ENCODE peak calls at places on chromosome 4, in seven cellular contexts. U is brain microvascular endothelial cell, D is fibroblast of lung, P is fibroblast of pulmonary artery, W is cardiac muscle cell, S is endodermal cell, O is foreskin fibroblast. C is an unnamed sample.

GRCh38 chr4:8552581-8553205 is 27.5 kb upstream of the GPR78 start:
- DNase-seq in P (no peak), S (peak), O (no peak), U (no peak), D (no peak), W (no peak), C (no peak)

GRCh38 chr4:156968479-156968984 is 3.1 kb downstream of the PDGFC start:
- DNase-seq in P (peak), S (peak), D (peak), U (peak), O (peak), W (peak), C (peak)

GRCh38 chr4:15395342-15395741 is 32.5 kb upstream of the C1QTNF7 start:
- DNase-seq in W (no peak), O (peak), P (no peak), S (no peak), D (no peak), U (no peak), C (no peak)

GRCh38 chr4:2465032-2465431 is 3.9 kb upstream of the RNF4 start:
- DNase-seq in U (no peak), D (no peak), W (no peak), S (no peak), O (no peak), P (no peak), C (no peak)

GRCh38 chr4:76681996-76682395 is 215.9 kb downstream of the SOWAHB start:
- DNase-seq in S (no peak), U (no peak), P (no peak), D (no peak), O (no peak), W (no peak), C (no peak)

GRCh38 chr4:55124337-55125076 is 888 bp downstream of the KDR start:
- DNase-seq in P (peak), U (peak), W (peak), S (peak), O (peak), D (peak), C (no peak)

GRCh38 chr4:15104825-15105224 is 102.5 kb downstream of the CPEB2 start:
- DNase-seq in P (no peak), S (no peak), W (no peak), U (peak), O (no peak), D (peak), C (no peak)

GRCh38 chr4:26223160-26223559 is 97.7 kb upstream of the RBPJ start:
- DNase-seq in W (no peak), P (no peak), U (peak), S (no peak), D (no peak), O (peak), C (no peak)

GRCh38 chr4:55634417-55635128 is 1.5 kb downstream of the NMU start:
- DNase-seq in U (no peak), D (no peak), O (no peak), W (no peak), S (no peak), P (no peak), C (no peak)

GRCh38 chr4:148344382-148344781 is 97.8 kb downstream of the NR3C2 start:
- DNase-seq in W (no peak), P (no peak), U (no peak), O (no peak), D (no peak), S (no peak), C (no peak)

GRCh38 chr4:10011885-10012284 is 9.4 kb downstream of the SLC2A9 start:
- DNase-seq in S (no peak), P (peak), U (no peak), W (peak), O (no peak), D (peak), C (no peak)

GRCh38 chr4:55854132-55854531 is 684 bp downstream of the EXOC1 start:
- DNase-seq in P (no peak), O (no peak), D (no peak), S (peak), W (peak), U (peak), C (no peak)

GRCh38 chr4:104420766-104421165 is 73.9 kb downstream of the CXXC4 start:
- DNase-seq in O (no peak), D (peak), S (peak), W (no peak), P (no peak), U (no peak), C (no peak)
- H3K4me3 ChIP-seq in O (no peak), D (no peak), S (no peak), W (no peak), P (no peak), U (no peak), C (no peak)

DNA sequence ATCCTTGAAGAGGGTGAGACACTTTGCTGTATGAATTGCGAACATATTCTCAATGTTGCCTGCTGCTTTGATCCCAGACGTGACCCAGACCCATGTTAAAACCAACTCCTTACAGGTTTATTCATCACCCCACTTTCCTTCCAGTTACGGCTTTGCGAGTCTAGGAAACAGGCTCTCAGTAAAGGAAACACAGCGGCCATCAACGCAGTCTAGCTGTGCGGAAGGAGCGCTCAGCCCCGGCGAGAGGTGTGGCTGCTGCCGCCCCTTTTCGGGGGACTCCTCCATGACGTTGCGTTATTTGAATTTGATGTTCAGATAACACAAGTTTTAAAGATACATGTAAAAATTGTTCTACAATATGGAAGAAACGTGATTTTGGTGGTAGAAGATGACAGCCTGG is 206.4 kb upstream of the FAT1 start:
- DNase-seq in P (no peak), D (no peak), S (no peak), U (no peak), W (no peak), O (no peak), C (no peak)
- H3K4me3 ChIP-seq in P (no peak), D (no peak), S (no peak), U (no peak), W (no peak), O (no peak), C (no peak)

GRCh38 chr4:143443728-143444127 is 69.8 kb upstream of the SMARCA5 start:
- DNase-seq in S (no peak), U (no peak), P (no peak), W (no peak), O (no peak), D (no peak), C (no peak)
- H3K4me3 ChIP-seq in S (no peak), U (no peak), P (no peak), W (no peak), O (no peak), D (no peak), C (no peak)

GRCh38 chr4:185481390-185481789 is 9.9 kb upstream of the CCDC110 start:
- DNase-seq in S (no peak), W (no peak), P (no peak), D (no peak), O (no peak), U (no peak), C (no peak)

GRCh38 chr4:185480016-185480732 is 8.6 kb upstream of the CCDC110 start:
- DNase-seq in S (peak), P (no peak), D (no peak), O (no peak), W (no peak), U (no peak), C (no peak)

GRCh38 chr4:185479507-185479971 is 8.0 kb upstream of the CCDC110 start:
- DNase-seq in W (no peak), O (no peak), S (no peak), P (no peak), D (no peak), U (no peak), C (no peak)
- H3K4me3 ChIP-seq in W (no peak), O (no peak), S (no peak), P (no peak), D (no peak), U (no peak), C (no peak)

GRCh38 chr4:118173956-118174355 is 139.7 kb downstream of the NDST3 start:
- DNase-seq in W (peak), S (no peak), D (peak), O (peak), P (peak), U (peak), C (peak)
- H3K4me3 ChIP-seq in W (no peak), S (no peak), D (no peak), O (no peak), P (no peak), U (no peak), C (no peak)

DNA sequence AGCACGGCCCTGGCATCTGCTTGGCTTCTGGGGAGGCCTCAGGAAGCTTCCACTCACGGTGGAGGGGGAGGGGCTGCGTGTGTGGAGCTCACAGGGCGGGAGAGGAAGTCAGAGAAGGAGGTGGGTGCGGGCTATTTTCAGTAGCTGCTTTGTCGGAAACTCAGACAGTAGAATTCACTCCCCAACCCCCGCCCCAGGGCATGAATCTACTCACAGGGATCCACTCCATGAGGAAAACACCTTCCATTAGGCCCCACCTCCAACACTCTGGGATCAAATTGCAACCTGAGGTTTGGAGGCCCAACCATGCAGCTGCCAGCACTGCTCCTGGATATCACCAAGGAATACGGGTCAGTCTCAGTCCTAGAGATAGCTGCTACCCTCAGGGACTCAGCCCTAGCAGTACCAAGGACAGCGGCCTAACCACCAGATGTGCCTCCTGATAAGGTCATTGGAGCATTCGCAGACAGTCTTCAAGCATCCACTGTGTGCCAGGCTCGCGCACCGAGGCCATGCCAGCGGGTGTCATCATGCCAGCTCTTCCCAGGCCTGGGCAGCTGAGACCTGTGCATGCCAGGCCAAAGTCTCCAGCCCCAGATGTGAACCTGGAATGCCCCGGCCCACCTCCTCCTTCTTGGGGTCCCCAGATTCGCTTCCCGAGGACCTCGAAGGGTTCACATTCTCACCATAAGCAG is 102.1 kb downstream of the ADRA2C start:
- DNase-seq in U (peak), O (peak), S (peak), P (no peak), W (no peak), D (peak), C (peak)
- H3K4me3 ChIP-seq in U (no peak), O (no peak), S (no peak), P (no peak), W (no peak), D (no peak), C (no peak)

GRCh38 chr4:67587156-67587555 is 28.6 kb downstream of the STAP1 start:
- DNase-seq in U (no peak), S (no peak), P (no peak), O (no peak), D (no peak), W (no peak), C (no peak)

GRCh38 chr4:67580577-67580976 is 22.1 kb downstream of the STAP1 start:
- DNase-seq in D (no peak), U (no peak), P (no peak), O (no peak), S (no peak), W (no peak), C (no peak)

GRCh38 chr4:67584496-67584895 is 26.0 kb downstream of the STAP1 start:
- DNase-seq in P (no peak), W (no peak), U (no peak), O (no peak), S (no peak), D (no peak), C (no peak)

GRCh38 chr4:67581208-67581857 is 22.8 kb downstream of the STAP1 start:
- DNase-seq in D (no peak), S (no peak), O (no peak), U (no peak), W (no peak), P (no peak), C (no peak)

DNA sequence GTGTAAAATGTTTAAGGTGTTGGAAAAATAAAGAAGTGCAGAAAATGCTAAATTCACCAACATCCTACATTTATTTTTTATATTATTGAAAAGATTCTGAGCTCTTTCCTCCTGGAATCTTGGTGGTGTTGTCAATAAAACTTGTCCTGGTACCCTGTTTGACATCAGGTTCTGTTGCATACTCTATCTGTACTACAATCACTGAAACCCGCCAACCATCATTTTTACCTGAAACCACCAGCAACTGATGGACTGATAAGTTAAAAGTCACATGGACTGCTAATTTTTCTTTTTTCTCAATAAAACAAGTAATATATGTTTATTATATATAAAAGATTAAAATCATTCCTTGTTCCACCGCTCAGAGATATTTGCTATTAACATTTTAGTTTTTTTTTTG is 23.4 kb downstream of the STAP1 start:
- DNase-seq in U (no peak), D (no peak), P (no peak), W (no peak), O (no peak), S (no peak), C (no peak)
- H3K4me3 ChIP-seq in U (no peak), D (no peak), P (no peak), W (no peak), O (no peak), S (no peak), C (no peak)

GRCh38 chr4:73944061-73944875 is 37.6 kb downstream of the PF4 start:
- DNase-seq in U (no peak), P (peak), D (peak), W (peak), O (peak), S (peak), C (no peak)
- H3K4me3 ChIP-seq in U (peak), P (peak), D (peak), W (peak), O (peak), S (peak), C (peak)

GRCh38 chr4:6929339-6929734 is 19.7 kb downstream of the TBC1D14 start:
- DNase-seq in D (no peak), P (no peak), S (no peak), O (no peak), U (no peak), W (no peak), C (no peak)
- H3K4me3 ChIP-seq in D (no peak), P (no peak), S (no peak), O (no peak), U (no peak), W (no peak), C (no peak)

GRCh38 chr4:93834371-93835066 is 6.0 kb downstream of the ATOH1 start:
- DNase-seq in P (no peak), W (no peak), O (no peak), D (no peak), U (no peak), S (peak), C (no peak)

GRCh38 chr4:93829531-93830089 is 1.1 kb downstream of the ATOH1 start:
- DNase-seq in O (peak), D (no peak), W (no peak), S (peak), P (no peak), U (no peak), C (no peak)

GRCh38 chr4:93828830-93829530 is 427 bp downstream of the ATOH1 start:
- DNase-seq in W (no peak), U (no peak), P (no peak), S (peak), O (peak), D (no peak), C (no peak)

GRCh38 chr4:93830090-93830818 is 1.7 kb downstream of the ATOH1 start:
- DNase-seq in D (no peak), U (no peak), O (no peak), W (no peak), P (no peak), S (no peak), C (no peak)

GRCh38 chr4:93832097-93832496 is 3.5 kb downstream of the ATOH1 start:
- DNase-seq in P (no peak), O (no peak), U (no peak), W (no peak), D (no peak), S (peak), C (no peak)
- H3K4me3 ChIP-seq in P (no peak), O (no peak), U (no peak), W (no peak), D (no peak), S (no peak), C (no peak)

C was measured in HFF-Myc.